ENCODE peak calls at places on chromosomes 11 and 22, in four cellular contexts. E is HepG2, K is K562, V is A549. Z is an unnamed sample.

GRCh38 chr22:37111156-37111717 is 1.7 kb upstream of the TMPRSS6 start:
- DNase-seq in V (no peak), E (no peak), K (no peak), Z (no peak)

GRCh38 chr11:102791271-102792036 is 6.5 kb downstream of the MMP1 start:
- DNase-seq in E (no peak), K (no peak), V (no peak), Z (no peak)

GRCh38 chr11:123302751-123303195 is 107.7 kb upstream of the CLMP start:
- DNase-seq in K (no peak), V (no peak), E (no peak), Z (no peak)

GRCh38 chr22:17824452-17824851 is 50.2 kb upstream of the BID start:
- DNase-seq in E (no peak), K (no peak), V (no peak), Z (no peak)

GRCh38 chr11:41659990-41660389 is 200.5 kb upstream of the LRRC4C start:
- DNase-seq in E (no peak), V (no peak), K (no peak), Z (no peak)

GRCh38 chr11:31802609-31802989 is 8.5 kb downstream of the PAX6 start:
- DNase-seq in E (no peak), V (no peak), K (no peak), Z (no peak)

GRCh38 chr11:11787305-11788066 is 54.3 kb upstream of the USP47 start:
- DNase-seq in E (peak), K (peak), V (peak), Z (peak)

GRCh38 chr11:1881442-1882264 is 10.0 kb downstream of the PRR33 start:
- DNase-seq in E (no peak), K (no peak), V (no peak), Z (no peak)

GRCh38 chr11:43119275-43119970 is 192.4 kb upstream of the API5 start:
- DNase-seq in V (no peak), K (no peak), E (no peak), Z (no peak)

GRCh38 chr11:70703141-70704052 is 305.1 kb downstream of the CTTN start:
- DNase-seq in K (no peak), E (peak), V (no peak), Z (no peak)

GRCh38 chr22:32144875-32145274 is 14.2 kb downstream of the C22orf42 start:
- DNase-seq in V (no peak), K (no peak), E (no peak), Z (no peak)

GRCh38 chr11:76800466-76801200 is 17.5 kb downstream of the TSKU start:
- DNase-seq in V (no peak), K (no peak), E (no peak), Z (no peak)

GRCh38 chr11:16749092-16749491 is 10.6 kb downstream of the C11orf58 start:
- DNase-seq in K (no peak), E (no peak), V (no peak), Z (no peak)

GRCh38 chr11:15710593-15711260 is 596.0 kb downstream of the INSC start:
- DNase-seq in K (no peak), V (no peak), E (no peak), Z (no peak)

GRCh38 chr11:42800041-42800440 is 511.8 kb upstream of the API5 start:
- DNase-seq in E (no peak), K (no peak), V (no peak), Z (no peak)

GRCh38 chr22:26656896-26657851 is at the start of gene MIAT:
- DNase-seq in K (peak), E (no peak), V (no peak), Z (no peak)

GRCh38 chr22:46077669-46078099 is 72.6 kb upstream of the PPARA start:
- DNase-seq in E (no peak), V (no peak), K (no peak), Z (no peak)

GRCh38 chr11:93063101-93063500 is 93.7 kb downstream of the MTNR1B start:
- DNase-seq in V (no peak), E (no peak), K (no peak), Z (no peak)

GRCh38 chr11:12411806-12412727 is 34.7 kb downstream of the PARVA start:
- DNase-seq in K (peak), V (peak), E (peak), Z (peak)

GRCh38 chr11:134150195-134150903 is 73.4 kb downstream of the NCAPD3 start:
- DNase-seq in K (no peak), V (no peak), E (no peak), Z (no peak)

GRCh38 chr11:11607772-11608171 is 14.0 kb downstream of the GALNT18 start:
- DNase-seq in E (no peak), K (no peak), V (no peak), Z (no peak)

GRCh38 chr11:112780351-112781043 is 180.7 kb upstream of the NCAM1 start:
- DNase-seq in E (no peak), V (no peak), K (no peak), Z (no peak)

GRCh38 chr22:31496735-31497146 is 405 bp downstream of the SFI1 start:
- DNase-seq in V (no peak), K (no peak), E (no peak), Z (no peak)

GRCh38 chr11:2929511-2929879 is 275 bp upstream of the PHLDA2 start:
- DNase-seq in K (peak), E (no peak), V (peak), Z (peak)

GRCh38 chr11:97525273-97525672 is 1135.5 kb downstream of the JRKL start:
- DNase-seq in V (no peak), E (no peak), K (no peak), Z (no peak)

GRCh38 chr11:2794947-2795346 is 90.6 kb downstream of the CDKN1C start:
- DNase-seq in V (no peak), E (no peak), K (no peak), Z (no peak)

GRCh38 chr11:92297551-92298237 is 73.1 kb downstream of the FAT3 start:
- DNase-seq in K (no peak), E (no peak), V (no peak), Z (no peak)

GRCh38 chr11:103807806-103808205 is 228.6 kb upstream of the DDI1 start:
- DNase-seq in E (no peak), V (no peak), K (no peak), Z (no peak)

GRCh38 chr11:116641561-116642045 is 131.2 kb downstream of the BUD13 start:
- DNase-seq in V (peak), K (peak), E (no peak), Z (peak)

GRCh38 chr22:41380993-41381328 is 781 bp upstream of the TEF start:
- DNase-seq in E (peak), V (peak), K (no peak), Z (peak)

GRCh38 chr11:33982661-33983060 is 68.9 kb upstream of the CAPRIN1 start:
- DNase-seq in K (no peak), E (no peak), V (no peak), Z (no peak)

GRCh38 chr22:39808087-39808486 is 85.5 kb downstream of the ENTHD1 start:
- DNase-seq in E (peak), V (peak), K (peak), Z (peak)

GRCh38 chr22:40196628-40197027 is 18.9 kb downstream of the TNRC6B start:
- DNase-seq in E (no peak), K (no peak), V (peak), Z (peak)

GRCh38 chr11:68684385-68685356 is at the start of gene GAL:
- DNase-seq in K (peak), V (no peak), E (no peak), Z (no peak)

GRCh38 chr11:65711785-65712632 is at the start of gene KAT5:
- DNase-seq in K (peak), E (peak), V (peak), Z (peak)

GRCh38 chr22:31488988-31489617 is 539 bp downstream of the EIF4ENIF1 start:
- DNase-seq in E (no peak), V (no peak), K (peak), Z (peak)

DNA sequence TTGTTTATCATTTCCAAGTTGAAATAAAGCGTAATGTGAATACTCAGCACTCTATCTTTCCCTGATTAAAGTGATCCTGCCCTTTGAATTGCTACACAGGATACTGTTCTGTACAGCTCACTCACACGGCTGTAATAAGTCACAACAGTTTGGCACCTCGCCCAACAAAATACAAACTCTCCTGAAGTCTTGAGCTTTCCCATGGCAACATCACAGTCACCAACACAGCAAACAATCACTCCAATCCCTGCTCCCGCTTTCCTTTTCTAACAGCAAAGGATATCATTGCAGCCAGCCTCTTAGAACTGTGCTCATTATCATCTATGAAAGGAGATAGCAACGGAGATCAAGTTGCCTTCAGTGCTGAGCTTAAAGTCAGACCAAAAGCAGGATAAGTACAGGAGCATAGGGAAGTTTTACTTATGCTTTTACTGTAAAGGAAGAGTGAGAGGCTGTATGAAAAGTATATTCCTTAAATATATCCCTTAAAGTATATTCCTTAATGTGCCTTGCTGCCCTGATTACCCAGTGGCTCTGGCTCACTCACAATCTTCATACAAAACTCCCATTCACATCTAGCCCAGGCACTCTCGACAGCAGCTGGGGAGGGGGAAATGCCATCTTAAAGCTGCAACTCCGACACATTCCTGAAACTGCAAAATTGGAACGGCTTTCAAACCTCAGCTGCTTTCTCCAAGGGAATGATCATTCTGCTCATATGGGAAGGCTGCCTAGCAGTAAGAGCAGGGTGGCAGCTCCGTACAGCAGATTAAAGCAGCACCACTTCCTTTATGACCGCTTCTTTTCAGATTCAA is 35.9 kb downstream of the MAML2 start:
- DNase-seq in K (peak), E (peak), V (peak), Z (peak)
- TF ChIP-seq MYC in K (no peak), E (no peak), V (no peak), Z (no peak)

DNA sequence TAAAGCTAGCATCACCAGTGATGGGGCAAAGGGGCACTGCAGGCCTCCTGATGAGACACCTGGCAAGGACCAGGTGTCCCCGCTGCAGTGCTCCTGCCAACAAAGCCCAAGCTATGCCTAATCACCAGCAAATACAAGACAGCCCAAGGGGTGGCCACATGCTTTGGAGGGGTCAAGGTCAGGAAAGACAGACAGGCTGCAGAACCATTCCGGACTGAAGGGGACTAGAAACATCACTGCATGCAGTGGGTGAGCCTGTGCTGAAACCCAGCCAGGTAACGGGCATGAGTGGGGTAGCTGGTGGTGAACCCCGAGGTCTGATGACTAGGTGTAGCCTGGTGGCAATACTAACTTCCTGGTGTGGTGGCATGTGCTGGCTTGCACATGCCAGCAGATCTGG is 111.1 kb downstream of the MED15 start:
- DNase-seq in E (no peak), V (no peak), K (no peak), Z (no peak)
- TF ChIP-seq MYC in E (no peak), V (no peak), K (no peak), Z (no peak)

GRCh38 chr11:44793350-44794090 is 66.8 kb downstream of the TSPAN18 start:
- DNase-seq in E (no peak), V (no peak), K (peak), Z (no peak)
- TF ChIP-seq MYC in E (no peak), V (no peak), K (no peak), Z (no peak)

GRCh38 chr11:6607190-6607635 is 3.6 kb downstream of the ILK start:
- DNase-seq in E (no peak), K (no peak), V (no peak), Z (no peak)
- TF ChIP-seq MYC in E (no peak), K (no peak), V (no peak), Z (no peak)

GRCh38 chr22:22368516-22368915 is 123.9 kb downstream of the VPREB1 start:
- DNase-seq in K (no peak), E (no peak), V (no peak), Z (no peak)
- TF ChIP-seq MYC in K (no peak), E (no peak), V (no peak), Z (no peak)

GRCh38 chr11:7014118-7014517 is 6.0 kb downstream of the ZNF214 start:
- DNase-seq in V (no peak), K (no peak), E (no peak), Z (no peak)

GRCh38 chr11:7021318-7021717 is 1.0 kb downstream of the NLRP14 start:
- DNase-seq in K (no peak), E (no peak), V (no peak), Z (no peak)

GRCh38 chr11:7020183-7020917 is at the start of the genes NLRP14 and ZNF214:
- DNase-seq in E (peak), K (peak), V (peak), Z (peak)

GRCh38 chr11:7016011-7016410 is 4.1 kb downstream of the ZNF214 start:
- DNase-seq in K (no peak), V (no peak), E (no peak), Z (no peak)

GRCh38 chr11:7019500-7020182 is 505 bp downstream of the ZNF214 start:
- DNase-seq in V (no peak), E (no peak), K (no peak), Z (no peak)
- TF ChIP-seq MYC in V (no peak), E (no peak), K (no peak), Z (no peak)

DNA sequence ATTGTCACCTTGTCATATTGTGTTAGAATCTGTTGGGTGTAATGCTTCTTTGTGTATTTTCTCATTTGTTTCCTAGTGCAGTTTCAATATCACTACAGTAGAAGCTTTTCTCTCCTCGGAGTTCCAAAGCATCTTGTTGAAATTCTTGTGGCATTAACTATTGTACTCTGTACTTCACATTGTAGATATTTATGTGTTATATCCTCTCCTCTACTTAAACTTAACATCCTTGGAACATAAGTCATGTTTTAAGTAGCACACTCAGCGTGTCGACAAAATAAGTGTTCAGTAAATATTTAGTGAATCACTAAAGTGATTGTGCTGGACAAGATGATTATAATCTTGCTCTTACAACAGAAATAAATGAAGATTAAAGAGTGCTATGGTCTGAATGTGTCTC is 201.7 kb downstream of the ARHGAP42 start:
- DNase-seq in V (no peak), K (no peak), E (no peak), Z (no peak)
- TF ChIP-seq MYC in V (no peak), K (no peak), E (no peak), Z (no peak)

GRCh38 chr11:120389693-120390584 is 53.7 kb downstream of the ARHGEF12 start:
- DNase-seq in K (no peak), V (no peak), E (no peak), Z (peak)

GRCh38 chr11:120390585-120390922 is 54.3 kb downstream of the ARHGEF12 start:
- DNase-seq in E (peak), K (no peak), V (no peak), Z (peak)

GRCh38 chr11:120386318-120386717 is 50.1 kb downstream of the ARHGEF12 start:
- DNase-seq in E (no peak), K (no peak), V (no peak), Z (no peak)

GRCh38 chr11:120386774-120387371 is 50.7 kb downstream of the ARHGEF12 start:
- DNase-seq in K (no peak), V (no peak), E (no peak), Z (no peak)

DNA sequence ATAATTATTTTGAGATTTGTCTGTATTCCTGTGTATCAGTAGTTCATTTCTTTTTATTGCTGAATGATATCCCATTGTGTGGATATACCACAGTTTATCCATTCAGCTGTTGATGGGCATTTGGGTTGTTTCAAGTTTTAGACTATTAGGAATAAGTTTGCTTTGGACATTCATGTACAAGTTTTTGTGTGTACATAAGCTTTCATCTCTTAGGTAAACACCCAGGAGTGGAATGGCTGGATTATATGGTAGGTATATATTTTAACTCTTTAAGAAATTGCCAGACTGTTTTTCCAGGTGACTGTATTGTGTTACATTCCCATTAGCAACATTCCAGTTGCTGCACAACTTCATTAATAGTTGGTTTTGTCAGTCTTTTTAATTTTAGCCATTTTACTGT is 52.0 kb downstream of the ARHGEF12 start:
- DNase-seq in K (no peak), E (peak), V (no peak), Z (no peak)
- TF ChIP-seq MYC in K (no peak), E (no peak), V (no peak), Z (no peak)